ENCODE peak calls at places on chromosomes 1 and 21, in seven cellular contexts. U is heart right ventricle, A is IMR-90, O is transverse colon, Z is GM23338, K is body of pancreas, I is spleen. G is an unnamed sample.

GRCh38 chr1:35567947-35568558 is 5.1 kb upstream of the TFAP2E start:
- DNase-seq in U (no peak), A (no peak), O (no peak), Z (no peak), K (no peak), I (no peak), G (no peak)

GRCh38 chr1:46547481-46548383 is 3.7 kb downstream of the KNCN start:
- DNase-seq in U (no peak), A (peak), O (no peak), Z (peak), K (no peak), I (peak), G (no peak)

GRCh38 chr1:6888268-6888667 is 103.0 kb downstream of the CAMTA1 start:
- DNase-seq in U (no peak), A (peak), O (no peak), Z (no peak), K (no peak), I (no peak), G (no peak)

GRCh38 chr1:64745181-64745985 is 508 bp downstream of the RAVER2 start:
- DNase-seq in U (peak), A (no peak), O (peak), Z (peak), K (peak), I (peak), G (peak)

GRCh38 chr21:36419996-36420395 is 34.8 kb downstream of the CHAF1B start:
- DNase-seq in U (peak), A (peak), O (peak), Z (peak), K (peak), I (peak), G (peak)

GRCh38 chr1:7002728-7003127 is 217.5 kb downstream of the CAMTA1 start:
- DNase-seq in U (no peak), A (no peak), O (no peak), Z (peak), K (no peak), I (peak), G (no peak)

GRCh38 chr1:37703061-37703460 is 10.7 kb downstream of the CDCA8 start:
- DNase-seq in U (no peak), A (no peak), O (no peak), Z (no peak), K (no peak), I (no peak), G (no peak)

GRCh38 chr1:4696161-4696745 is 41.8 kb downstream of the AJAP1 start:
- DNase-seq in U (no peak), A (no peak), O (no peak), Z (no peak), K (no peak), I (no peak), G (no peak)

GRCh38 chr1:205270764-205271163 is 43.0 kb downstream of the TMCC2 start:
- DNase-seq in U (no peak), A (peak), O (no peak), Z (no peak), K (no peak), I (no peak), G (no peak)

GRCh38 chr1:39132505-39133339 is 71.8 kb upstream of the MACF1 start:
- DNase-seq in U (peak), A (peak), O (peak), Z (peak), K (peak), I (peak), G (peak)

GRCh38 chr1:39130297-39130696 is 74.2 kb upstream of the MACF1 start:
- DNase-seq in U (no peak), A (peak), O (no peak), Z (no peak), K (no peak), I (no peak), G (no peak)

GRCh38 chr1:39131940-39132339 is 72.6 kb upstream of the MACF1 start:
- DNase-seq in U (no peak), A (no peak), O (no peak), Z (peak), K (no peak), I (no peak), G (no peak)

GRCh38 chr1:39134768-39135333 is 69.6 kb upstream of the MACF1 start:
- DNase-seq in U (no peak), A (no peak), O (no peak), Z (no peak), K (no peak), I (no peak), G (no peak)

DNA sequence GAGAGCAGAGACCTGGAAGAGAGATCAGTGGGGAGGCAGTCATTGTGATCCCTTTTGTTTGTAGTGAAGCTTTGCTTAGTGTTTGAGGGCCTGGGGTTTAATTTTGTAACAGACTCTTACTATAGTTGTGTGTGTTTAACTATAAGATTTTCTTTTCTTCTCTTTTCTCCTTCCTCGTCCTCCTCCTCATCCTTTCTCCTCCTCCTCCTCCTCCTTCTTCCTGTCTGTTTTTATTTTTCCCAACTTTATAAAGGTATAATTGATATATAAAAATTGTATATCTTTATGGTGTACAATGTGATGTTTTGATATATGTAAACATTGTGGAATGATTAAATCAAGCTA is 71.2 kb upstream of the MACF1 start:
- DNase-seq in U (no peak), A (no peak), O (no peak), Z (no peak), K (no peak), I (no peak), G (no peak)
- H3K27ac ChIP-seq in U (no peak), A (peak), O (peak), Z (peak), K (peak), I (no peak), G (peak)

GRCh38 chr1:58895559-58896135 is 111.8 kb upstream of the JUN start:
- DNase-seq in U (no peak), A (peak), O (no peak), Z (no peak), K (no peak), I (peak), G (no peak)
- H3K27ac ChIP-seq in U (no peak), A (no peak), O (peak), Z (no peak), K (peak), I (no peak), G (peak)

GRCh38 chr1:235077571-235078479 is 50.8 kb downstream of the TOMM20 start:
- DNase-seq in U (no peak), A (peak), O (no peak), Z (no peak), K (no peak), I (peak), G (no peak)
- H3K27ac ChIP-seq in U (no peak), A (peak), O (peak), Z (no peak), K (peak), I (no peak), G (peak)

DNA sequence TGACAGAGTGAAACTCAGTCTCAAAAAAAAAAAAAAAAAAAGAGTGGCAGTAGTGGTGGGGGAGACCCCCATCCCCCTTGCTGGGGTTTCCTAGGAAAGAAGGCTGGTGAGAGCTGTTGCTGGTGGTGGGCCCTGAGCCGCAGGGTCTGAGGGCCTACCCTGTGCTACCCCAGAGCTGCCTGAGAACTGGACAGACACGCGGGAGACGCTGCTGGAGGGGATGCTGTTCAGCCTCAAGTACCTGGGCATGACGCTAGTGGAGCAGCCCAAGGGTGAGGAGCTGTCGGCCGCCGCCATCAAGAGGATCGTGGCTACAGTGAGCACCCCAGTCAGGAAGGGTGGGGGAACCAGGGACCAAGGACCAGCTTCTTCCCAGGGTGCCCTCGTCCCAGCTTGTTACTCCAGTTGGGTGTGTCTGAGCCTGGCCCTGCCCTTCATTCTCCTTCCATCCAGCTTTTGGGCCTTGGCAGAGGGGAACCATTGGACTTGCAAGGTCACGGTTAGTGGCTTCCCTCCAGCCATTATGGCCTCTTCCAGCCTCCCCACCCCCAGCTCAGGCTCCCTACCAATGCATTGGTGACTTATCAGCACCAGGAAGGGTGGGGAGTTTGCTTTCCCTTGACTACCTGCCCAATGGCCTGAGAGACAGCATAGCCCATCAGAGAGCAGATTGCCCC is 10.5 kb downstream of the LDLRAP1 start:
- DNase-seq in U (no peak), A (no peak), O (no peak), Z (no peak), K (no peak), I (no peak), G (no peak)
- H3K27ac ChIP-seq in U (no peak), A (no peak), O (no peak), Z (no peak), K (no peak), I (peak), G (no peak)

DNA sequence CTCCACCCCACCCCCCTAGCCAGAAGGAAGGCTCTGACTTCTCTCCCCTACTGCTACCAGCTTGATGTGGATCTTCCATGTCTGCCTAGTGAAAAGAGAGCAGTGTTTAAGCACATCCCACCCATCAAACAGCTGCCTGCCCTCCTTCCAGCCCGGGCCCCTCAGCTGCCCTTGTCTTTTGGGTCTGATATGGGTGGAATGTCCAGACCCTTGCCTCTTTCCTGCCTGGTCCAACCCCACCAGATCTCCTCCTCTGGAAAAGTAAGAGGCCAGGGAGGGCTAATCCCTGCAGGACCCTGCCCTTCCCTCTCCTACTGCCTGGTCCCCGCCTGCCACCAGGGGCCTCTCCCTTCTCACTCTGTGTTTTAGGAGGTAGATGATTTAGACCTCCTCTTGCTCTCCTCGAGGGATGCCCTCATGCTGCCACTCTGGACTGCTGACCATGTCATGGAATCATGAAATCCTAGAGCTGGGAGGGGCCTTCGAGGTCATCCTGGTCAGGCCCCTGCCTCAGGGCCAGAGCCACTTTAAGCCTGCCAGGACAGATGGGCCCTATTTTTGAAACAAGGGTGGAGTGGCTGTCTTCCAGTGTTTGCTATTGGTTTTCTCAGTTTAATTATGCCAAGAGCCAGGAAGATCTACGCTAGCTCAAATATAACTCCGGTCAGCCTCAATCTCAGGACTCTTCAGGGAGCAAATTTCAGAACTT is 15.8 kb upstream of the HSPG2 start:
- DNase-seq in U (no peak), A (no peak), O (no peak), Z (peak), K (no peak), I (no peak), G (no peak)
- H3K27ac ChIP-seq in U (no peak), A (no peak), O (no peak), Z (no peak), K (no peak), I (no peak), G (peak)

GRCh38 chr1:161381707-161382106 is 14.0 kb upstream of the CFAP126 start:
- DNase-seq in U (no peak), A (peak), O (no peak), Z (no peak), K (no peak), I (no peak), G (no peak)

GRCh38 chr1:161378014-161378413 is 10.3 kb upstream of the CFAP126 start:
- DNase-seq in U (no peak), A (no peak), O (no peak), Z (no peak), K (peak), I (no peak), G (no peak)

GRCh38 chr1:161379071-161379470 is 11.4 kb upstream of the CFAP126 start:
- DNase-seq in U (no peak), A (peak), O (no peak), Z (peak), K (no peak), I (no peak), G (peak)

GRCh38 chr1:161382214-161383019 is 14.7 kb upstream of the CFAP126 start:
- DNase-seq in U (no peak), A (peak), O (no peak), Z (peak), K (no peak), I (no peak), G (no peak)
- H3K27ac ChIP-seq in U (no peak), A (no peak), O (peak), Z (no peak), K (peak), I (no peak), G (peak)

DNA sequence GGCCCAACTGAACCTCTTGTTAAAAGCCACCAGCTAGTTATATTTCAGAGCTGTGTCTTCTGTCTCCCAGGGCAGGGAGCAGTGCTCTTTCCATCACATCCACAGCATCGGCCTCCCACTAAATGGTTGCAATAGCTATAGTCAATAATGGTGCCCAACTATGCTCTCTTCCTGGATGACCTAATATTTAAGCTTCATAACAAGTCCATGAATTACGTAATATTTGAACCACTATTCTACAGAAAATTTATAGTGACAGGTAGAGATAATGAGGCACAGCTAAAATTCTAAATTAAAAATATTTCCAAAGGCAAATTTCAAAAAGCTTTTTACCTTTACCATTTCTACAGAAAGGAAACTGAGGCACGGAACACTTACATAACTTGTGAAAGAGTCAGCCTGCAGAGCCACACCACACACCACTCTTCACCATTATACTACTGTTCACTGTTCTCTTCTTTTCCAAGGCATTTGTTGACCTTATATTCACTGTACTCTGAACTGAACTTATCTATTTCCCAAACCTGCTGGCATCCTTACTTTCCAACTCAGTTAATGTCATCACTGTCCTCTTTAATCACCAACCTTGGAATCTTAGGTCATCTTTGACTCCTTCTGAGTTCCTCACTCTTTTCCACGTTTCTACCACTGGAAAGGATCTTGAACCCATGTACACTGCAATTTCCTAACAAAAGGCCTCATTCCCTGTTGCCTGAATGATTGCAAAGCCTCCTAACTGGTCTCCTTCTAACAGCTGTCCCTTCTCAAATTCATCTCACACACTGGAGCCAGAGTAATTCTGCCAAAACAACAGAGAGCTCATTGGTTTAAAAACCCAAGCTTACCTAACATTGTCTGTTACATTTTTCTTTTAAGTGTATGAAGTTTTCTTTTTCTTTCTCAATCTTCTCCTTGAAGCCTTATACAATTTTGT is 85.5 kb downstream of the DDAH1 start:
- DNase-seq in U (no peak), A (peak), O (no peak), Z (no peak), K (no peak), I (no peak), G (no peak)
- H3K27ac ChIP-seq in U (no peak), A (peak), O (no peak), Z (no peak), K (peak), I (no peak), G (peak)

GRCh38 chr1:234833646-234834045 is 223.7 kb upstream of the IRF2BP2 start:
- DNase-seq in U (no peak), A (no peak), O (no peak), Z (no peak), K (no peak), I (no peak), G (no peak)

GRCh38 chr1:234836045-234836681 is 226.2 kb upstream of the IRF2BP2 start:
- DNase-seq in U (no peak), A (no peak), O (no peak), Z (no peak), K (no peak), I (no peak), G (no peak)

GRCh38 chr1:234835239-234835638 is 225.3 kb upstream of the IRF2BP2 start:
- DNase-seq in U (no peak), A (no peak), O (no peak), Z (no peak), K (no peak), I (no peak), G (no peak)

GRCh38 chr1:234836786-234837185 is 226.8 kb upstream of the IRF2BP2 start:
- DNase-seq in U (no peak), A (no peak), O (no peak), Z (no peak), K (no peak), I (no peak), G (no peak)

GRCh38 chr1:234833118-234833517 is 223.1 kb upstream of the IRF2BP2 start:
- DNase-seq in U (no peak), A (no peak), O (no peak), Z (no peak), K (no peak), I (no peak), G (no peak)
- H3K27ac ChIP-seq in U (no peak), A (no peak), O (no peak), Z (no peak), K (no peak), I (no peak), G (no peak)

GRCh38 chr1:226406401-226406881 is 1.5 kb downstream of the PARP1 start:
- DNase-seq in U (no peak), A (peak), O (no peak), Z (no peak), K (no peak), I (no peak), G (no peak)
- H3K27ac ChIP-seq in U (no peak), A (peak), O (peak), Z (peak), K (peak), I (peak), G (peak)

G was measured in left ventricle myocardium inferior.